ENCODE peak calls at places on chromosomes 16 and 17, in seven cellular contexts. C is effector CD4-positive, alpha-beta T cell; U is mucosa of descending colon; V is NCI-H510A; X is activated CD8-positive, alpha-beta T cell treated with anti-CD3 and anti-CD28 coated beads for 36 hours; A is DMS153; Y is colonic mucosa. G is an unnamed sample.
A peak's percentile ranks its signal among the peaks of the same experiment; 100 is the strongest.

GRCh38 chr17:57260325-57261083 is 4.2 kb downstream of the MSI2 start:
- DNase-seq in C (no peak), X (no peak), V (no peak), Y (no peak), U (no peak), A (no peak), G (no peak)

GRCh38 chr17:43879723-43880419 is 27.5 kb downstream of the MPP2 start:
- DNase-seq in V (no peak), Y (no peak), C (no peak), A (no peak), U (no peak), X (no peak), G (no peak)

GRCh38 chr16:11079657-11080187 is 135.4 kb downstream of the CLEC16A start:
- DNase-seq in X (no peak), Y (no peak), V (no peak), A (no peak), C (no peak), U (no peak), G (no peak)

GRCh38 chr17:77867308-77867781 is 91.2 kb upstream of the TNRC6C start:
- DNase-seq in A (no peak), C (no peak), V (no peak), Y (no peak), U (no peak), X (no peak), G (no peak)

GRCh38 chr17:36899250-36900129 is 37.8 kb upstream of the LHX1 start:
- DNase-seq in C (no peak), V (no peak), A (no peak), X (no peak), Y (no peak), U (no peak), G (no peak)

GRCh38 chr16:1430759-1431496 is at the start of gene PERCC1:
- DNase-seq in Y (no peak), V (no peak), A (no peak), X (no peak), C (no peak), U (no peak), G (no peak)

GRCh38 chr17:4188076-4188475 is 45.1 kb downstream of the CYB5D2 start:
- DNase-seq in Y (no peak), V (no peak), A (no peak), C (no peak), U (no peak), X (no peak), G (no peak)

GRCh38 chr16:73713301-73713700 is 583.3 kb upstream of the PSMD7 start:
- DNase-seq in C (no peak), X (no peak), V (no peak), Y (no peak), U (no peak), A (peak; percentile 15), G (no peak)

GRCh38 chr17:46822388-46822921 is 4.0 kb upstream of the WNT3 start:
- DNase-seq in U (peak; percentile 42), V (no peak), Y (peak; percentile 23), A (no peak), X (peak; percentile 60), C (no peak), G (no peak)

GRCh38 chr16:84360170-84360569 is 8.2 kb upstream of the ATP2C2 start:
- DNase-seq in U (no peak), Y (no peak), C (no peak), A (no peak), V (no peak), X (peak; percentile 87), G (no peak)

GRCh38 chr16:61580579-61580978 is 455.7 kb downstream of the CDH8 start:
- DNase-seq in V (no peak), A (no peak), Y (no peak), X (no peak), U (no peak), C (no peak), G (no peak)

GRCh38 chr17:7236808-7237207 is 2.4 kb downstream of the PHF23 start:
- DNase-seq in U (no peak), V (no peak), C (no peak), A (no peak), Y (no peak), X (no peak), G (no peak)

GRCh38 chr17:45098869-45099616 is 33.3 kb downstream of the PLCD3 start:
- DNase-seq in X (peak; percentile 85), C (peak; percentile 72), U (peak; percentile 94), A (peak; percentile 38), V (peak; percentile 56), Y (peak; percentile 89), G (peak; percentile 79)

GRCh38 chr17:3513305-3514035 is 37.7 kb downstream of the ASPA start:
- DNase-seq in X (no peak), U (no peak), A (no peak), Y (no peak), C (no peak), V (no peak), G (no peak)

GRCh38 chr17:1934901-1935300 is 90.2 kb downstream of the RTN4RL1 start:
- DNase-seq in X (no peak), A (no peak), V (no peak), U (no peak), C (no peak), Y (no peak), G (no peak)

GRCh38 chr16:62033065-62033464 is 3.2 kb downstream of the CDH8 start:
- DNase-seq in A (no peak), C (no peak), Y (no peak), U (no peak), X (no peak), V (no peak), G (no peak)

GRCh38 chr17:81057079-81057730 is 22.3 kb downstream of the BAIAP2 start:
- DNase-seq in Y (peak; percentile 88), U (peak; percentile 86), C (no peak), A (no peak), V (no peak), X (no peak), G (peak; percentile 90)

GRCh38 chr16:85245307-85246172 is 133.3 kb upstream of the CIBAR2 start:
- DNase-seq in U (peak; percentile 63), C (peak; percentile 15), A (no peak), Y (peak; percentile 55), X (peak; percentile 67), V (no peak), G (peak; percentile 58)

GRCh38 chr17:40491486-40491885 is 9.9 kb downstream of the TNS4 start:
- DNase-seq in V (no peak), A (no peak), Y (peak; percentile 69), X (no peak), U (peak; percentile 43), C (no peak), G (peak; percentile 71)

GRCh38 chr17:336110-337021 is 16.2 kb downstream of the RPH3AL start:
- DNase-seq in A (peak; percentile 2), C (no peak), U (peak; percentile 70), V (no peak), X (peak; percentile 31), Y (peak; percentile 74), G (peak; percentile 81)

GRCh38 chr17:18161226-18162094 is 22.2 kb upstream of the ALKBH5 start:
- DNase-seq in A (no peak), V (no peak), X (no peak), Y (no peak), U (no peak), C (no peak), G (no peak)

GRCh38 chr16:67672739-67673662 is 6.4 kb downstream of the C16orf86 start:
- DNase-seq in V (no peak), A (peak; percentile 28), C (peak; percentile 42), X (peak; percentile 71), Y (peak; percentile 89), U (peak; percentile 84), G (peak; percentile 79)

GRCh38 chr16:46857261-46857962 is 26.4 kb upstream of the C16orf87 start:
- DNase-seq in C (no peak), X (peak; percentile 15), A (no peak), U (peak; percentile 49), Y (peak; percentile 30), V (peak; percentile 60), G (peak; percentile 46)

G was measured in left colon.